ENCODE peak calls at places on chromosomes 12 and 14, in nine cellular contexts. M is IMR-90, G is heart left ventricle, S is thyroid gland, I is stomach, V is transverse colon, J is upper lobe of left lung, B is Peyer's patch, Q is right lobe of liver. O is an unnamed sample.

GRCh38 chr12:17348311-17348710 is 741.7 kb downstream of the RERGL start:
- DNase-seq in M (no peak), G (no peak), S (no peak), I (no peak), V (no peak), J (no peak), B (no peak), Q (no peak), O (no peak)

GRCh38 chr12:25052191-25053020 is 103.5 kb upstream of the BCAT1 start:
- DNase-seq in M (no peak), G (peak; percentile 32), S (no peak), I (no peak), V (peak; percentile 31), J (no peak), B (peak; percentile 67), Q (no peak), O (peak; percentile 21)

GRCh38 chr14:53325176-53325806 is 172.2 kb upstream of the DDHD1 start:
- DNase-seq in M (peak; percentile 21), G (no peak), S (no peak), I (no peak), V (no peak), J (no peak), B (no peak), Q (no peak), O (no peak)

GRCh38 chr14:67973415-67973814 is 153.8 kb downstream of the RAD51B start:
- DNase-seq in M (no peak), G (no peak), S (no peak), I (no peak), V (no peak), J (no peak), B (no peak), Q (no peak), O (no peak)

GRCh38 chr12:130973906-130974305 is 20.2 kb downstream of the ADGRD1 start:
- DNase-seq in M (no peak), G (no peak), S (no peak), I (no peak), V (no peak), J (peak; percentile 11), B (no peak), Q (no peak), O (no peak)

GRCh38 chr12:1800646-1801284 is 19.6 kb upstream of the LRTM2 start:
- DNase-seq in M (peak; percentile 54), G (peak; percentile 44), S (no peak), I (peak; percentile 52), V (peak; percentile 47), J (no peak), B (peak; percentile 18), Q (peak; percentile 32), O (peak; percentile 59)

GRCh38 chr12:80299976-80300375 is 144.1 kb upstream of the PTPRQ start:
- DNase-seq in M (no peak), G (no peak), S (no peak), I (no peak), V (no peak), J (no peak), B (no peak), Q (no peak), O (no peak)

GRCh38 chr14:61403411-61403810 is 82.0 kb downstream of the PRKCH start:
- DNase-seq in M (no peak), G (no peak), S (no peak), I (no peak), V (no peak), J (no peak), B (no peak), Q (no peak), O (no peak)

GRCh38 chr12:6845395-6845794 is 4.7 kb downstream of the GNB3 start:
- DNase-seq in M (no peak), G (no peak), S (no peak), I (no peak), V (peak; percentile 6), J (no peak), B (no peak), Q (no peak), O (no peak)

GRCh38 chr14:49623941-49624806 is 3.6 kb downstream of the MGAT2 start:
- DNase-seq in M (no peak), G (no peak), S (no peak), I (no peak), V (peak; percentile 19), J (no peak), B (no peak), Q (no peak), O (no peak)

GRCh38 chr14:59583755-59584154 is 7.1 kb upstream of the CCDC175 start:
- DNase-seq in M (peak; percentile 47), G (peak; percentile 29), S (no peak), I (no peak), V (no peak), J (no peak), B (no peak), Q (no peak), O (no peak)

GRCh38 chr12:32569256-32569655 is 109.8 kb upstream of the DNM1L start:
- DNase-seq in M (no peak), G (no peak), S (no peak), I (no peak), V (no peak), J (no peak), B (no peak), Q (no peak), O (no peak)

GRCh38 chr12:109934026-109934425 is 34.0 kb downstream of the TCHP start:
- DNase-seq in M (peak; percentile 52), G (no peak), S (peak; percentile 73), I (no peak), V (no peak), J (no peak), B (no peak), Q (no peak), O (peak; percentile 64)

GRCh38 chr14:77707355-77707723 is 484 bp downstream of the ALKBH1 start:
- DNase-seq in M (peak; percentile 63), G (no peak), S (peak; percentile 15), I (no peak), V (peak; percentile 54), J (no peak), B (no peak), Q (no peak), O (peak; percentile 14)

DNA sequence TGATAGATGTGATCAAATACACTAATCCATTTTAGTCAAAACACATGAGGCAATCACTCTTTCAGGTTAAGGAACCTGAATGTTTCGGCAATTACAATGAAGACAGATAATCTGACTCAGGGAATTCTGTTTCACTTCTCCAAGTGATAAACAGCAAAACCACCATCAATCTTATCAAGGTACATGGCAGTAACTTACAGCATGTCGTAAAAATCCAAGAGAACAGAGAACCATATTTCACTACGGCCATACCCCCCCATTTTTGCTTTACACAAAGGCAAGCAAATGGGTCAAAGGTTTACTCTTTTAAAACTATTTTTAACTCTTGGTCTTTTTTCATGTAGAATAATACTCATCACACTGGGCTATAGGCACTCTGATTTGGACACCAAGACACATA is 102.4 kb downstream of the PPM1H start:
- DNase-seq in M (no peak), G (no peak), S (no peak), I (no peak), V (no peak), J (no peak), B (no peak), Q (no peak), O (no peak)
- H3K4me3 ChIP-seq in M (no peak overlapping the region), G (no peak overlapping the region), S (no peak overlapping the region), I (no peak overlapping the region), V (no peak overlapping the region), J (no peak overlapping the region), B (no peak overlapping the region), Q (no peak overlapping the region), O (no peak overlapping the region)

DNA sequence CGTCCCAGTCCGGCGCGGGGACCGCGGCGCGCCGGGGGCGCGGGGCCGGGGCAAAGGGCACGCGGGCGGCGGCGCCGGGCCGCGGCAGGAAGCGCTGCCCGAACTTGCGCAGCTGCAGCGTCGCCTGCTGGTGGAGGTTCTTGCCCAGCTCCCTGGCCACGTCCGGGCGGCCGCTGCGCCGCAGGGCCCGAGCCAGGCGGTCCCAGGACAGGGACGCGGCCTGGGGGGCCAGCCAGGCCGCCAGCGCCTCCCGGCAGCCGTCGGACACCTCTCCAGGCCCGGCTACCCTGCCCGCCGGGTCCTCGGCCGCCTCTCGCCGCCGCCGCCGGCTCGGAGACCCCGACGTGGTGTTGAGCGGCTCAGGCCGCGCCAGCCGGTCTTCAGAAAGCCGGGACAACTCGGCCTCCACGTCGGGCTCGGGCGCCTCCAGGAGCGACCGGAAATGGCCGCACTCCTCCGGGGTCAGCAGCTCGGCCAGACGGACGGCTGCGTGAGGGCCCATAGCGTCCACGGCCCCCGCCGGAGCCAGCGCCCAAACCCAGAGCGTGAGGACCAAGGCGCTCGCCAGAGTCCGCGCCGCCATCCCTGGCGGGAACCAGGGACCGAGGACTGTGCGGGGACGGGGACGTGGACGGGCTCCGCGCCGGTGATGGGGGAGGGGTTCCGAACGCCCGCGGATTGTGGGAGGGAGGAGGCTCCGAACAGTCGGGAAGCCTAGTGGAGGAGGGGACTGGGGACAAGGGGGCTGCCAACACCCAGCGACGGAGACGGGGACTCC is 34.0 kb downstream of the FIGNL2 start:
- DNase-seq in M (peak; percentile 66), G (peak; percentile 85), S (peak; percentile 69), I (peak; percentile 75), V (peak; percentile 86), J (peak; percentile 95), B (peak; percentile 63), Q (peak; percentile 88), O (peak; percentile 87)
- TF ChIP-seq POLR2A in M (no peak), G (no peak), S (no peak), I (no peak), V (peak; percentile 38), J (no peak), B (no peak), Q (peak; percentile 91), O (peak; percentile 81)

GRCh38 chr14:95496690-95497241 is 19.7 kb downstream of the SYNE3 start:
- DNase-seq in M (peak; percentile 67), G (no peak), S (peak; percentile 51), I (no peak), V (no peak), J (no peak), B (no peak), Q (no peak), O (no peak)
- H3K27me3 ChIP-seq in M (no peaks in the 10 kb centered on the region), G (no peaks in the 10 kb centered on the region), S (no peaks in the 10 kb centered on the region), I (no peaks in the 10 kb centered on the region), V (no peaks in the 10 kb centered on the region), J (no peaks in the 10 kb centered on the region), B (no peaks in the 10 kb centered on the region), Q (no peaks in the 10 kb centered on the region), O (no peaks in the 10 kb centered on the region)

GRCh38 chr14:101564819-101565698 is 3.8 kb downstream of the DIO3 start:
- DNase-seq in M (no peak), G (no peak), S (no peak), I (no peak), V (no peak), J (peak; percentile 82), B (no peak), Q (peak; percentile 45), O (no peak)
- H3K4me3 ChIP-seq in M (no peak overlapping the region), G (peak overlapping the region; percentile 38), S (no peak overlapping the region), I (peak overlapping the region; percentile 23), V (no peak overlapping the region), J (peak overlapping the region; percentile 37), B (no peak overlapping the region), Q (no peak overlapping the region), O (no peak overlapping the region)

O was measured in body of pancreas.